ENCODE peak calls at places on chromosomes 7 and 10, in six cellular contexts. E is K562, O is GM12878, A is HCT116, N is HepG2, G is upper lobe of left lung. H is an unnamed sample.

GRCh38 chr7:105759670-105760548 is 116.5 kb downstream of the ATXN7L1 start:
- ATAC-seq in E (peak; percentile 73), O (peak; percentile 60), A (peak; percentile 83), N (peak; percentile 73), G (peak; percentile 62), H (peak; percentile 66)

GRCh38 chr7:5541087-5541992 is 117.7 kb upstream of the TNRC18 start:
- ATAC-seq in E (no peak), O (peak; percentile 82), A (no peak), N (peak; percentile 44), G (peak; percentile 21), H (no peak)

GRCh38 chr7:158345731-158346130 is 241.9 kb downstream of the PTPRN2 start:
- ATAC-seq in E (no peak), O (no peak), A (no peak), N (no peak), G (no peak), H (no peak)

GRCh38 chr7:79761876-79762429 is 308.5 kb upstream of the MAGI2 start:
- ATAC-seq in E (no peak), O (no peak), A (no peak), N (no peak), G (no peak), H (no peak)

GRCh38 chr10:10684972-10685371 is 332.7 kb upstream of the CELF2 start:
- ATAC-seq in E (no peak), O (no peak), A (no peak), N (no peak), G (no peak), H (no peak)

GRCh38 chr7:77238703-77239136 is 39.1 kb upstream of the FGL2 start:
- ATAC-seq in E (no peak), O (no peak), A (no peak), N (no peak), G (peak; percentile 76), H (peak; percentile 65)

GRCh38 chr10:31125789-31126188 is 94.1 kb upstream of the ZNF438 start:
- ATAC-seq in E (no peak), O (no peak), A (no peak), N (no peak), G (no peak), H (no peak)

GRCh38 chr10:28532509-28533314 is at the start of gene WAC:
- ATAC-seq in E (peak; percentile 91), O (peak; percentile 88), A (peak; percentile 91), N (peak; percentile 93), G (peak; percentile 99), H (peak; percentile 96)

GRCh38 chr10:71756441-71757191 is 16.7 kb downstream of the VSIR start:
- ATAC-seq in E (no peak), O (peak; percentile 16), A (no peak), N (no peak), G (no peak), H (no peak)

GRCh38 chr10:3065622-3066021 is 1.7 kb upstream of the PFKP start:
- ATAC-seq in E (no peak), O (no peak), A (no peak), N (no peak), G (no peak), H (no peak)

GRCh38 chr7:16638282-16639265 is 7.0 kb downstream of the ANKMY2 start:
- ATAC-seq in E (peak; percentile 12), O (no peak), A (no peak), N (no peak), G (no peak), H (no peak)

GRCh38 chr7:74371381-74372059 is 82.2 kb upstream of the GTF2IRD1 start:
- ATAC-seq in E (peak; percentile 69), O (peak; percentile 58), A (peak; percentile 83), N (no peak), G (no peak), H (peak; percentile 11)

DNA sequence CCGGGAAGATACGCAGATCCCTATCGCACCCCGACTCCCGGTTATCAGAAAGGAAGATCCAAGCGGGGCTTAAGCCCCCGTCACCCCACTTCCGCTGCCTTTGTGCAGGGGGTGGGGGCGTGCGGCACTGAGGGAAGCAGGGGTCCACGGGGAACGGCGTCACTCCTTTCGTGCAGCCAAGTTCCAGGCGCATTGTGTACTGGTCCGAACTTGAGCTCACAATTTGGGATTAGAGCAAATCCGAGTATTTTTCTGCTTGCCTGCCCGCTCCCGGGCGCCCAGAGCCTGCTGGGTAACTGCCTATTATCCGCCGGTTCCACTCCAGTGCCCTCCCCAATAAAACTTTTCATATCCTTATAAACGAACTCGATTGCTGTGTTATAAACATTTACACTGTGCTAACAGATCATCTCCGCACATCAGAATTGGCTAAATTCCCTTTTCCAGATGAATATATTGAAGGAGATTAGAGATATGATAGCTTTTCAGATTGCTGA is 64.9 kb downstream of the UNCX start:
- ATAC-seq in E (no peak), O (no peak), A (no peak), N (no peak), G (no peak), H (no peak)
- TF ChIP-seq POLR2AphosphoS5 in E (no peak), O (no peak), A (no peak), N (no peak), G (no peak), H (no peak)

GRCh38 chr7:140176811-140177702 is at the start of gene KDM7A:
- ATAC-seq in E (peak; percentile 89), O (peak; percentile 85), A (peak; percentile 82), N (peak; percentile 89), G (peak; percentile 93), H (peak; percentile 92)
- TF ChIP-seq POLR2A in E (peak; percentile 89), O (peak; percentile 70), A (peak; percentile 52), N (peak; percentile 73), G (peak; percentile 51), H (peak; percentile 81)

GRCh38 chr7:40697653-40698052 is 562.8 kb downstream of the SUGCT start:
- ATAC-seq in E (no peak), O (no peak), A (no peak), N (no peak), G (no peak), H (no peak)

GRCh38 chr7:40698921-40699260 is 564.1 kb downstream of the SUGCT start:
- ATAC-seq in E (no peak), O (no peak), A (no peak), N (no peak), G (no peak), H (no peak)

GRCh38 chr7:40700653-40701475 is 566.1 kb downstream of the SUGCT start:
- ATAC-seq in E (no peak), O (peak; percentile 75), A (peak; percentile 44), N (no peak), G (no peak), H (no peak)

GRCh38 chr7:40694991-40695390 is 560.2 kb downstream of the SUGCT start:
- ATAC-seq in E (no peak), O (no peak), A (no peak), N (no peak), G (no peak), H (no peak)

GRCh38 chr7:40698214-40698920 is 563.6 kb downstream of the SUGCT start:
- ATAC-seq in E (no peak), O (no peak), A (no peak), N (no peak), G (no peak), H (no peak)
- TF ChIP-seq POLR2AphosphoS5 in E (no peak), O (no peak), A (no peak), N (no peak), G (no peak), H (no peak)

DNA sequence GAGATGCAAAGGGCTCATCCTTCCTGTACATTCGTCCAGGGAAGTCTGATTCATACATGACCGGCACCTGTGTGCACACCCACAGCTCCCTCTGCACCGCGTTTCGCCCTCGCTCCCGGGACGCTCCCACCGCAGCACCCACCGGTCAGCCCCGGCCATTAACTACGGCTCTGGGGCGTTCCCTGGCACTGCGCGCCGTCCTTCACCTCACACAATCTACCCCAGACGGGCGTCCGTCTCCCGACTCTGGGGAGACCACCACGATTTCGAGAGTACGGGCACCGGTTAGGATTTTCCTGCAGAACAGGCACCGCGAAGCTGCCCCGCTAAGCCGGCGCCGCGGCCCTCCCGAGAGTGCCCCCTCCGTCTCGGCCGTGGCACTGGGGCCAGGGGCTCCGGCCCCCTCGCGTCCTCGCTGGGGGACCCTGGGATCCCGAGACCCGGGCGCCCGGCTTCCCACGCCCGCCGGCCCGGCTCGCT is 430 bp downstream of the ATE1 start:
- ATAC-seq in E (peak; percentile 75), O (peak; percentile 64), A (peak; percentile 66), N (peak; percentile 69), G (peak; percentile 74), H (peak; percentile 64)
- TF ChIP-seq POLR2A in E (no peak), O (no peak), A (no peak), N (peak; percentile 75), G (no peak), H (no peak)

GRCh38 chr7:26151953-26152781 is at the start of gene NFE2L3:
- ATAC-seq in E (peak; percentile 90), O (peak; percentile 75), A (peak; percentile 86), N (peak; percentile 83), G (peak; percentile 92), H (peak; percentile 73)
- TF ChIP-seq POLR2AphosphoS5 in E (no peak), O (peak; percentile 56), A (peak; percentile 75), N (peak; percentile 35), G (peak; percentile 30), H (no peak)

DNA sequence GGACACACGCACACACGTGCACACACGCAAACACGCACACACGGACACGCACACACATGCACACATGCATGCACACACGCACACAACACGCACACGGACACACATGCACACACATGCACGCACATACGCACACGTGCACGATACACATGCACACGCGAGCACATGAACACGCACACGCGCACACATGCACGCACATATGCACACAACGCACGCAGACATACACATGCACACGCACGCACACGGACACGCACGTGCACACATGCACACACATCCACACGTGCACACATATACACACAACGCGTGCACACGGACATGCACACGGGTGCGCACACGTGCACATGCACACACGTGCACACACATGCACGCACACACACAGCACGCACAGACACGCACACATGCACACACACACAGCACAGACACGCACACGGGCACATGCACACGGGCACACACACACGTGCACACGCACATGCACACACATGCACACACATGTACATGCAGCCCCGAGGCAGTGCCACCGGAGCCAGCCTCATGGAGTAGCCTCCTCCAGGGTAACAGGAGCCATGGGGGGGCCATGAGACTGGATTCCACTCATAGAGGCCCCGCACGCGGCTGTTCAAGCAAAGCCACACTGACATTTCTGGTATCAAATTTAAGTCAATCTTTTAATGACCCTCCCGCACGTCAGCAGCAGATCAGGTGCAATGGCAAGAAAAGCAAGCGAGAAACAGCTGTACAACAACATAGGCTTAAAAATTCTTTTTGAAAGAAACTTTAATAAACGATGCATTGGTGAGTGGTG is 17.2 kb upstream of the GPER1 start:
- ATAC-seq in E (no peak), O (no peak), A (no peak), N (no peak), G (no peak), H (no peak)
- TF ChIP-seq POLR2A in E (no peak), O (peak; percentile 31), A (no peak), N (no peak), G (no peak), H (no peak)

H was measured in gastroesophageal sphincter.